ENCODE peak calls at places on chromosomes 11 and 22, in five cellular contexts. One of them, this sample, is unnamed.
A peak's percentile ranks its signal among the peaks of the same experiment; 100 is the strongest.

GRCh38 chr11:92473736-92474135 is 249.1 kb downstream of the FAT3 start:
- DNase-seq in A673: peak; percentile 4
- DNase-seq in heart right ventricle: no peak
- DNase-seq in prostate gland: no peak
- DNase-seq in breast epithelium: no peak
- DNase-seq in this sample: no peak

GRCh38 chr11:73797457-73797856 is 9.8 kb downstream of the MRPL48 start:
- DNase-seq in prostate gland: no peak
- DNase-seq in breast epithelium: no peak
- DNase-seq in A673: no peak
- DNase-seq in heart right ventricle: no peak
- DNase-seq in this sample: peak; percentile 65

GRCh38 chr11:62665630-62666258 is 632 bp downstream of the CSKMT start:
- DNase-seq in A673: no peak
- DNase-seq in breast epithelium: no peak
- DNase-seq in heart right ventricle: peak; percentile 51
- DNase-seq in prostate gland: peak; percentile 16
- DNase-seq in this sample: no peak

GRCh38 chr11:40186401-40187091 is 1272.9 kb downstream of the LRRC4C start:
- DNase-seq in prostate gland: no peak
- DNase-seq in heart right ventricle: no peak
- DNase-seq in breast epithelium: peak; percentile 25
- DNase-seq in A673: no peak
- DNase-seq in this sample: no peak

GRCh38 chr11:106344392-106344791 is 266.9 kb downstream of the AASDHPPT start:
- DNase-seq in prostate gland: no peak
- DNase-seq in breast epithelium: no peak
- DNase-seq in heart right ventricle: no peak
- DNase-seq in A673: no peak
- DNase-seq in this sample: no peak

GRCh38 chr11:102120006-102120405 is 9.8 kb downstream of the YAP1 start:
- DNase-seq in A673: no peak
- DNase-seq in heart right ventricle: no peak
- DNase-seq in breast epithelium: no peak
- DNase-seq in prostate gland: no peak
- DNase-seq in this sample: no peak

GRCh38 chr22:45886502-45886901 is 90.5 kb downstream of the WNT7B start:
- DNase-seq in A673: no peak
- DNase-seq in heart right ventricle: no peak
- DNase-seq in prostate gland: no peak
- DNase-seq in breast epithelium: no peak
- DNase-seq in this sample: no peak

GRCh38 chr11:33160147-33160546 is 1.1 kb downstream of the CSTF3 start:
- DNase-seq in A673: peak; percentile 76
- DNase-seq in heart right ventricle: no peak
- DNase-seq in prostate gland: no peak
- DNase-seq in breast epithelium: no peak
- DNase-seq in this sample: no peak

GRCh38 chr22:17350292-17350691 is 19.0 kb upstream of the CECR2 start:
- DNase-seq in breast epithelium: no peak
- DNase-seq in heart right ventricle: no peak
- DNase-seq in A673: no peak
- DNase-seq in prostate gland: no peak
- DNase-seq in this sample: no peak

GRCh38 chr11:64516226-64516625 is 74.8 kb upstream of the SLC22A12 start:
- DNase-seq in heart right ventricle: no peak
- DNase-seq in breast epithelium: no peak
- DNase-seq in prostate gland: no peak
- DNase-seq in A673: no peak
- DNase-seq in this sample: no peak
- TF ChIP-seq CTCF in heart right ventricle: no peak
- TF ChIP-seq CTCF in breast epithelium: no peak
- TF ChIP-seq CTCF in prostate gland: no peak
- TF ChIP-seq CTCF in A673: peak; percentile 45
- TF ChIP-seq CTCF in this sample: no peak

GRCh38 chr22:29816128-29816527 is 21.9 kb downstream of the ASCC2 start:
- DNase-seq in breast epithelium: no peak
- DNase-seq in heart right ventricle: peak; percentile 80
- DNase-seq in prostate gland: no peak
- DNase-seq in A673: no peak
- DNase-seq in this sample: peak; percentile 69

GRCh38 chr22:29816539-29816938 is 21.5 kb downstream of the ASCC2 start:
- DNase-seq in heart right ventricle: no peak
- DNase-seq in breast epithelium: no peak
- DNase-seq in A673: no peak
- DNase-seq in prostate gland: no peak
- DNase-seq in this sample: no peak

GRCh38 chr22:29816980-29817379 is 21.1 kb downstream of the ASCC2 start:
- DNase-seq in heart right ventricle: no peak
- DNase-seq in prostate gland: peak; percentile 43
- DNase-seq in A673: no peak
- DNase-seq in breast epithelium: no peak
- DNase-seq in this sample: no peak

GRCh38 chr22:29815580-29815979 is 22.5 kb downstream of the ASCC2 start:
- DNase-seq in A673: no peak
- DNase-seq in breast epithelium: no peak
- DNase-seq in prostate gland: no peak
- DNase-seq in heart right ventricle: no peak
- DNase-seq in this sample: no peak

GRCh38 chr22:29817724-29818123 is 20.4 kb downstream of the ASCC2 start:
- DNase-seq in A673: no peak
- DNase-seq in heart right ventricle: no peak
- DNase-seq in prostate gland: no peak
- DNase-seq in breast epithelium: no peak
- DNase-seq in this sample: no peak
- H3K36me3 ChIP-seq in A673: peaks cover 28% of the 10 kb centered on the region
- H3K36me3 ChIP-seq in heart right ventricle: peaks cover 5% of the 10 kb centered on the region
- H3K36me3 ChIP-seq in prostate gland: no peaks in the 10 kb centered on the region
- H3K36me3 ChIP-seq in breast epithelium: no peaks in the 10 kb centered on the region
- H3K36me3 ChIP-seq in this sample: no peaks in the 10 kb centered on the region

GRCh38 chr11:65482306-65482850 is 16.5 kb upstream of the MALAT1 start:
- DNase-seq in heart right ventricle: no peak
- DNase-seq in A673: no peak
- DNase-seq in prostate gland: no peak
- DNase-seq in breast epithelium: no peak
- DNase-seq in this sample: no peak
- H3K4me1 ChIP-seq in heart right ventricle: peaks cover 69% of the 10 kb centered on the region
- H3K4me1 ChIP-seq in A673: peaks cover 29% of the 10 kb centered on the region
- H3K4me1 ChIP-seq in prostate gland: peaks cover 17% of the 10 kb centered on the region
- H3K4me1 ChIP-seq in breast epithelium: peaks cover 12% of the 10 kb centered on the region
- H3K4me1 ChIP-seq in this sample: peaks cover 46% of the 10 kb centered on the region

DNA sequence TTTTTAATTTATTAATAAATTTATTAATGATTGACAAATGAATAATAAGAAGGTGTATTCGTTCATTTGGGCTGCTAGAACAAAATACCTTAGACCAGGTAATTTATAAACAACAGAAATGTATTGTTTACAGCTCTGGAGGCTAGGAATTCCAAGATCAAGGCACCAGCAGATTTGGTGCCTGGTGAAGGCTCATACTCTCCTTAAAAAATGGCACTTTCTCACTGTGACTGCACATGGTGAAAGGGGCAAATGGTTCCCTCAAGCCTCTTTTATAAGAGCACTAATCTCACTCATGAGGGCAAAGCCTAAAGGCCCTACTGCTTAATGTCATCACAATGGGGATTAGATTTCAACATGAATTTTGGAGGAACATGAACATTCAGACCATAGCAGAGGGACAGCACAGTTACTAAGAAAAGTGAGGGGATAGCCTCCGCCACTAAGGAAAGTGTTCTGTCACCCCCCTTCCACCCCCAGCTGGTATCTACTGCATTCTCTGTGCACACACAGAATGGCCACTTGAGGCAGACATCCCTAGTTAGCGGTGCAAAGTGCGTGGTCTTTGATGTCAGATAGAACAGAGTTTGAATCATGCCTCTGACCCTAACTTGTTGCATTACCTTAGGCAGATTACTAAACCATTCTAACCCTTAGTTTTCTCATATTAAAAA is 47.2 kb upstream of the CEP295 start:
- DNase-seq in A673: peak; percentile 48
- DNase-seq in prostate gland: no peak
- DNase-seq in breast epithelium: no peak
- DNase-seq in heart right ventricle: no peak
- DNase-seq in this sample: no peak
- TF ChIP-seq CTCF in A673: peak; percentile 42
- TF ChIP-seq CTCF in prostate gland: no peak
- TF ChIP-seq CTCF in breast epithelium: no peak
- TF ChIP-seq CTCF in heart right ventricle: no peak
- TF ChIP-seq CTCF in this sample: no peak

DNA sequence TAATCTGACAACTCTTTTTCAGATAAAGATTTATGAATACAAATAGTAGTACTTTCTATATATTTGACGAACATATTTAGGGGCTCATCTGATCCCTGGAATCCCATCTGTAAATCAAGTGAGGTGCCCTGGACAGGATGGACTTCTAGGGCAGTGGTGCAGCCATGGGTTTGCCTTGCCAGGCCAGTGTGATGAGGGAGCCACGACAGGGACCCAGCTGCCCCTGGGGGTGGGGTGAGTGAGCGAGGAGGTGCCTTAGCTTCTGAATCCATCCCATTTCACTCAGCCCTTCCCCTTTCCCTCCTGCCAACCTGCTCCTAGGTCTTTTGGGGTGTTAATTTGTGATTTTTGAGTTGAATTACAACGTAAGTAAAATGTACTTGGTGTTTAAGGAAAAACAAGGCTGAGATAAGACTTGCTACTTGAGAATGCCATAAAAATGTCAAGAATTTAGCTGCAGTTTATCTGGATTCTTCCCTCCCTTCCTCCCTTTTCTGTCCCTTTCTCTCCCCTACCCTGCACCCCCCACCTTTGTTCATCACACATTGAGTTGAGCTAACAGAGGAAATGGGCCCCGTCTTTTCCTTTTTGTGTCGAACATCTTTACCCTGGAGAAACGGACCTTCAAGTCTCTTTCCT is 60.8 kb downstream of the PPFIBP2 start:
- DNase-seq in A673: no peak
- DNase-seq in breast epithelium: no peak
- DNase-seq in prostate gland: no peak
- DNase-seq in heart right ventricle: no peak
- DNase-seq in this sample: no peak
- H3K36me3 ChIP-seq in A673: no peaks in the 10 kb centered on the region
- H3K36me3 ChIP-seq in breast epithelium: no peaks in the 10 kb centered on the region
- H3K36me3 ChIP-seq in prostate gland: no peaks in the 10 kb centered on the region
- H3K36me3 ChIP-seq in heart right ventricle: no peaks in the 10 kb centered on the region
- H3K36me3 ChIP-seq in this sample: no peaks in the 10 kb centered on the region

DNA sequence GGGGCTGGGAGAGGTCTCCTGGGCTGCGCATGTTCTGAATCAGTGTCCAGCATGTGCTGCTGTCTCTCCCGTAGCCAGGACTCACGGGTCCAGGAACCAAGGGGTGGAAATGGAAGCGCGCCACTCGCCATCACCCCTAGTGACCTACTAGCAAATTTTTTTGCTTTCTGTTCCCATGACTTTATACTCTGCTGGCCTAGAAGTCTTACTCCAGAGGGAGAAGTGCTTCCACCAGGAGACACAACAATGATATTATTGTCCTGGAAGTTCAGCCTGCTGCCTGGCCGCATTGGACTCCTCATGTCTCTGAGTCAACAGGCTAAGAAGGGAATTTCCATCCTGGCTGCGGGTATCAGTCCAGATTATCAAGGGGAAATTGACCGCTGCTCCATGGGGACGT is 729.7 kb downstream of the BRD1 start:
- DNase-seq in A673: no peak
- DNase-seq in prostate gland: no peak
- DNase-seq in breast epithelium: no peak
- DNase-seq in heart right ventricle: no peak
- DNase-seq in this sample: no peak
- H3K4me1 ChIP-seq in A673: peaks cover 26% of the 10 kb centered on the region
- H3K4me1 ChIP-seq in prostate gland: no peaks in the 10 kb centered on the region
- H3K4me1 ChIP-seq in breast epithelium: no peaks in the 10 kb centered on the region
- H3K4me1 ChIP-seq in heart right ventricle: no peaks in the 10 kb centered on the region
- H3K4me1 ChIP-seq in this sample: no peaks in the 10 kb centered on the region

This sample was measured in gastrocnemius medialis.